ENCODE peak calls at places on chromosomes 2 and 18, in nine cellular contexts. W, P, S, K, C, T, N, B and Z are unnamed samples.

GRCh38 chr18:46160050-46160798 is 56.0 kb downstream of the HAUS1 start:
- DNase-seq in W (no peak), P (no peak), S (no peak), K (no peak), C (peak; percentile 48), T (no peak), N (no peak), B (no peak), Z (no peak)

GRCh38 chr2:79860233-79861058 is 347.6 kb downstream of the CTNNA2 start:
- DNase-seq in W (no peak), P (peak; percentile 38), S (peak; percentile 79), K (no peak), C (peak; percentile 39), T (peak; percentile 11), N (peak; percentile 17), B (peak; percentile 59), Z (peak; percentile 75)

GRCh38 chr2:119006441-119006840 is 64.4 kb downstream of the MARCO start:
- DNase-seq in W (no peak), P (no peak), S (no peak), K (no peak), C (no peak), T (no peak), N (no peak), B (no peak), Z (no peak)

GRCh38 chr2:25323042-25323514 is 18.6 kb downstream of the DNMT3A start:
- DNase-seq in W (no peak), P (no peak), S (peak; percentile 77), K (no peak), C (no peak), T (no peak), N (no peak), B (no peak), Z (no peak)

GRCh38 chr2:147351789-147352188 is 493.0 kb upstream of the ACVR2A start:
- DNase-seq in W (no peak), P (no peak), S (no peak), K (no peak), C (no peak), T (no peak), N (no peak), B (no peak), Z (no peak)

GRCh38 chr18:11052800-11053199 is 96.6 kb downstream of the PIEZO2 start:
- DNase-seq in W (no peak), P (peak; percentile 13), S (no peak), K (no peak), C (no peak), T (no peak), N (no peak), B (peak; percentile 53), Z (no peak)

GRCh38 chr2:221263572-221263971 is 308.5 kb downstream of the EPHA4 start:
- DNase-seq in W (no peak), P (no peak), S (no peak), K (no peak), C (no peak), T (no peak), N (no peak), B (no peak), Z (no peak)

GRCh38 chr2:1606421-1607235 is 137.7 kb downstream of the PXDN start:
- DNase-seq in W (no peak), P (no peak), S (no peak), K (no peak), C (no peak), T (no peak), N (no peak), B (no peak), Z (no peak)

GRCh38 chr18:32439802-32440201 is 30.9 kb downstream of the GAREM1 start:
- DNase-seq in W (no peak), P (no peak), S (peak; percentile 74), K (peak; percentile 15), C (no peak), T (peak; percentile 0), N (peak; percentile 2), B (no peak), Z (no peak)

GRCh38 chr18:45557296-45557695 is 58.0 kb upstream of the SLC14A2 start:
- DNase-seq in W (no peak), P (peak; percentile 5), S (no peak), K (no peak), C (no peak), T (no peak), N (peak; percentile 19), B (no peak), Z (no peak)

GRCh38 chr2:240418311-240418710 is 17.2 kb upstream of the GPC1 start:
- DNase-seq in W (no peak), P (no peak), S (no peak), K (no peak), C (no peak), T (no peak), N (no peak), B (no peak), Z (no peak)

GRCh38 chr2:241425368-241425767 is 69.3 kb downstream of the FARP2 start:
- DNase-seq in W (no peak), P (no peak), S (no peak), K (no peak), C (no peak), T (no peak), N (no peak), B (no peak), Z (no peak)

GRCh38 chr2:109554758-109555157 is 59.0 kb downstream of the SEPTIN10 start:
- DNase-seq in W (no peak), P (peak; percentile 19), S (no peak), K (no peak), C (no peak), T (no peak), N (no peak), B (peak; percentile 45), Z (no peak)

GRCh38 chr2:71700041-71700879 is 246.9 kb downstream of the DYSF start:
- DNase-seq in W (no peak), P (no peak), S (no peak), K (no peak), C (no peak), T (no peak), N (no peak), B (no peak), Z (no peak)

GRCh38 chr2:105771841-105772240 is 27.1 kb downstream of the NCK2 start:
- DNase-seq in W (no peak), P (no peak), S (no peak), K (no peak), C (no peak), T (no peak), N (no peak), B (peak; percentile 47), Z (no peak)

GRCh38 chr2:229269986-229270385 is 1.1 kb downstream of the PID1 start:
- DNase-seq in W (no peak), P (peak; percentile 36), S (no peak), K (no peak), C (no peak), T (no peak), N (no peak), B (no peak), Z (no peak)

GRCh38 chr2:174035981-174036742 is 71.0 kb upstream of the SP3 start:
- DNase-seq in W (peak; percentile 30), P (peak; percentile 92), S (peak; percentile 64), K (no peak), C (no peak), T (no peak), N (peak; percentile 61), B (no peak), Z (no peak)

GRCh38 chr18:59096098-59096779 is 43.4 kb upstream of the SEC11C start:
- DNase-seq in W (no peak), P (no peak), S (peak; percentile 86), K (no peak), C (no peak), T (no peak), N (no peak), B (no peak), Z (no peak)

GRCh38 chr18:55918449-55918848 is 330.5 kb upstream of the TCF4 start:
- DNase-seq in W (no peak), P (peak; percentile 61), S (no peak), K (no peak), C (no peak), T (no peak), N (no peak), B (no peak), Z (no peak)
- H3K4me2 ChIP-seq in W (no peak overlapping the region), P (peak overlapping the region; percentile 45), S (no peak overlapping the region), K (no peak overlapping the region), C (no peak overlapping the region), T (no peak overlapping the region), N (no peak overlapping the region), B (no peak overlapping the region), Z (no peak overlapping the region)

GRCh38 chr18:50709215-50709614 is 110.6 kb downstream of the MRO start:
- DNase-seq in W (no peak), P (no peak), S (peak; percentile 45), K (no peak), C (no peak), T (no peak), N (no peak), B (no peak), Z (no peak)
- H4K20me1 ChIP-seq in W (no peaks in the 10 kb centered on the region), P (no peaks in the 10 kb centered on the region), S (no peaks in the 10 kb centered on the region), K (no peaks in the 10 kb centered on the region), C (no peaks in the 10 kb centered on the region), T (no peaks in the 10 kb centered on the region), N (no peaks in the 10 kb centered on the region), B (no peaks in the 10 kb centered on the region), Z (no peaks in the 10 kb centered on the region)

GRCh38 chr2:48254839-48255238 is 275.1 kb upstream of the STON1 start:
- DNase-seq in W (no peak), P (no peak), S (no peak), K (no peak), C (no peak), T (no peak), N (no peak), B (no peak), Z (no peak)

GRCh38 chr2:48258750-48259149 is 271.2 kb upstream of the STON1 start:
- DNase-seq in W (no peak), P (no peak), S (no peak), K (no peak), C (no peak), T (no peak), N (no peak), B (no peak), Z (no peak)

GRCh38 chr2:48264632-48265031 is 265.3 kb upstream of the STON1 start:
- DNase-seq in W (no peak), P (no peak), S (no peak), K (no peak), C (no peak), T (no peak), N (no peak), B (no peak), Z (no peak)

GRCh38 chr2:48257456-48257855 is 272.5 kb upstream of the STON1 start:
- DNase-seq in W (no peak), P (no peak), S (no peak), K (no peak), C (no peak), T (no peak), N (no peak), B (no peak), Z (no peak)

GRCh38 chr2:48259811-48260210 is 270.1 kb upstream of the STON1 start:
- DNase-seq in W (no peak), P (no peak), S (no peak), K (no peak), C (no peak), T (no peak), N (no peak), B (no peak), Z (no peak)
- H3K9me2 ChIP-seq in W (no peaks in the 10 kb centered on the region), P (no peaks in the 10 kb centered on the region), S (no peaks in the 10 kb centered on the region), K (no peaks in the 10 kb centered on the region), C (no peaks in the 10 kb centered on the region), T (no peaks in the 10 kb centered on the region), N (no peaks in the 10 kb centered on the region), B (no peaks in the 10 kb centered on the region), Z (no peaks in the 10 kb centered on the region)

DNA sequence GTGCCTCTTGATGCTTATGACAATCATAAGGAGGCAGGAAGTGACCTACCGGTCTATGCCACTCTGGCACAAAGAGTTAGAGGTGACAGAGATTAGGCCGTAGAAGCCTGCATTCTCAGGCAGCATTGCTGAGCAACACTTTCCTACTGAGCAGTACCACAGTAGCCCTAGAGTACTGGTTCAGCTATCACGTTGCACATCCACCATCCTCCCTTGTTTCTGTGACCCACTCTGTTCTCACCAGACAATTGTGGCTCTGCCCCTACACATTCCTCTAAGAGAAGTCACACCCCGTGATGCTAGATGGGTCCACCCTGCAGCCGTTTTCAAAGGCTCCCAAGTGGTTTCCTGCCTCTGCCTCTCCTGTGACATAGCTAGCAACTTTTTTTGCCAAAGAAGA is 22.6 kb upstream of the SUCLG1 start:
- DNase-seq in W (no peak), P (peak; percentile 92), S (no peak), K (no peak), C (no peak), T (no peak), N (peak; percentile 30), B (no peak), Z (no peak)
- H3K4me2 ChIP-seq in W (no peak overlapping the region), P (peak overlapping the region; percentile 43), S (no peak overlapping the region), K (no peak overlapping the region), C (no peak overlapping the region), T (no peak overlapping the region), N (no peak overlapping the region), B (no peak overlapping the region), Z (no peak overlapping the region)